ENCODE peak calls at places on chromosomes 13 and 19, in five cellular contexts. One of them, this sample, is unnamed.

GRCh38 chr19:11821474-11821873 is 7.4 kb downstream of the ZNF440 start:
- DNase-seq in ascending aorta: no peak
- DNase-seq in left lung: no peak
- DNase-seq in tibial nerve: no peak
- DNase-seq in right lobe of liver: no peak
- DNase-seq in this sample: no peak

GRCh38 chr13:109756778-109757177 is 29.6 kb downstream of the IRS2 start:
- DNase-seq in ascending aorta: no peak
- DNase-seq in left lung: no peak
- DNase-seq in tibial nerve: no peak
- DNase-seq in right lobe of liver: no peak
- DNase-seq in this sample: no peak

GRCh38 chr19:30811397-30812098 is 439.4 kb downstream of the ZNF536 start:
- DNase-seq in ascending aorta: no peak
- DNase-seq in left lung: no peak
- DNase-seq in tibial nerve: no peak
- DNase-seq in right lobe of liver: no peak
- DNase-seq in this sample: no peak

GRCh38 chr19:15426485-15427349 is 7.9 kb upstream of the AKAP8L start:
- DNase-seq in ascending aorta: no peak
- DNase-seq in left lung: no peak
- DNase-seq in tibial nerve: no peak
- DNase-seq in right lobe of liver: peak
- DNase-seq in this sample: peak

GRCh38 chr19:13057147-13057572 is 45.5 kb downstream of the LYL1 start:
- DNase-seq in ascending aorta: no peak
- DNase-seq in left lung: peak
- DNase-seq in tibial nerve: no peak
- DNase-seq in right lobe of liver: no peak
- DNase-seq in this sample: no peak

GRCh38 chr13:89361909-89362308 is 1690.7 kb downstream of the SLITRK5 start:
- DNase-seq in ascending aorta: no peak
- DNase-seq in left lung: no peak
- DNase-seq in tibial nerve: no peak
- DNase-seq in right lobe of liver: no peak
- DNase-seq in this sample: peak

GRCh38 chr19:6925801-6926751 is 38.7 kb downstream of the ADGRE1 start:
- DNase-seq in ascending aorta: no peak
- DNase-seq in left lung: no peak
- DNase-seq in tibial nerve: no peak
- DNase-seq in right lobe of liver: no peak
- DNase-seq in this sample: peak

GRCh38 chr13:70448820-70449219 is 340.6 kb upstream of the KLHL1 start:
- DNase-seq in ascending aorta: no peak
- DNase-seq in left lung: no peak
- DNase-seq in tibial nerve: no peak
- DNase-seq in right lobe of liver: no peak
- DNase-seq in this sample: no peak

GRCh38 chr19:6556480-6556879 is 25.7 kb downstream of the TNFSF9 start:
- DNase-seq in ascending aorta: no peak
- DNase-seq in left lung: no peak
- DNase-seq in tibial nerve: no peak
- DNase-seq in right lobe of liver: no peak
- DNase-seq in this sample: no peak

GRCh38 chr13:37109080-37109678 is 3.7 kb upstream of the CSNK1A1L start:
- DNase-seq in ascending aorta: no peak
- DNase-seq in left lung: no peak
- DNase-seq in tibial nerve: no peak
- DNase-seq in right lobe of liver: no peak
- DNase-seq in this sample: peak

GRCh38 chr19:45179063-45179847 is 671 bp downstream of the BLOC1S3 start:
- DNase-seq in ascending aorta: no peak
- DNase-seq in left lung: peak
- DNase-seq in tibial nerve: no peak
- DNase-seq in right lobe of liver: peak
- DNase-seq in this sample: peak

GRCh38 chr13:45015300-45015699 is 26.0 kb downstream of the GPALPP1 start:
- DNase-seq in ascending aorta: no peak
- DNase-seq in left lung: no peak
- DNase-seq in tibial nerve: no peak
- DNase-seq in right lobe of liver: no peak
- DNase-seq in this sample: peak

GRCh38 chr13:37107868-37108267 is 2.4 kb upstream of the CSNK1A1L start:
- DNase-seq in ascending aorta: no peak
- DNase-seq in left lung: no peak
- DNase-seq in tibial nerve: no peak
- DNase-seq in right lobe of liver: no peak
- DNase-seq in this sample: no peak

GRCh38 chr19:15091918-15092753 is 10.1 kb downstream of the OR1I1 start:
- DNase-seq in ascending aorta: no peak
- DNase-seq in left lung: no peak
- DNase-seq in tibial nerve: no peak
- DNase-seq in right lobe of liver: no peak
- DNase-seq in this sample: peak

GRCh38 chr19:46630806-46631205 is 5.2 kb downstream of the GNG8 start:
- DNase-seq in ascending aorta: no peak
- DNase-seq in left lung: no peak
- DNase-seq in tibial nerve: no peak
- DNase-seq in right lobe of liver: no peak
- DNase-seq in this sample: no peak

GRCh38 chr19:49058592-49058991 is 1.0 kb upstream of the CGB7 start:
- DNase-seq in ascending aorta: no peak
- DNase-seq in left lung: no peak
- DNase-seq in tibial nerve: no peak
- DNase-seq in right lobe of liver: no peak
- DNase-seq in this sample: peak

GRCh38 chr19:51691122-51692064 is 1.7 kb upstream of the SPACA6 start:
- DNase-seq in ascending aorta: no peak
- DNase-seq in left lung: no peak
- DNase-seq in tibial nerve: no peak
- DNase-seq in right lobe of liver: no peak
- DNase-seq in this sample: peak

GRCh38 chr13:43245374-43245964 is 222.1 kb downstream of the DNAJC15 start:
- DNase-seq in ascending aorta: no peak
- DNase-seq in left lung: no peak
- DNase-seq in tibial nerve: no peak
- DNase-seq in right lobe of liver: no peak
- DNase-seq in this sample: no peak

GRCh38 chr13:33676700-33677048 is 141.3 kb upstream of the RFC3 start:
- DNase-seq in ascending aorta: no peak
- DNase-seq in left lung: no peak
- DNase-seq in tibial nerve: no peak
- DNase-seq in right lobe of liver: peak
- DNase-seq in this sample: peak
- H3K27ac ChIP-seq in ascending aorta: no peak
- H3K27ac ChIP-seq in left lung: peak
- H3K27ac ChIP-seq in tibial nerve: no peak
- H3K27ac ChIP-seq in right lobe of liver: peak
- H3K27ac ChIP-seq in this sample: no peak

GRCh38 chr13:24652346-24652745 is 27.9 kb upstream of the ATP12A start:
- DNase-seq in ascending aorta: no peak
- DNase-seq in left lung: no peak
- DNase-seq in tibial nerve: no peak
- DNase-seq in right lobe of liver: no peak
- DNase-seq in this sample: no peak
- H3K27ac ChIP-seq in ascending aorta: no peak
- H3K27ac ChIP-seq in left lung: no peak
- H3K27ac ChIP-seq in tibial nerve: no peak
- H3K27ac ChIP-seq in right lobe of liver: no peak
- H3K27ac ChIP-seq in this sample: no peak

GRCh38 chr13:99086869-99087129 is 108.9 kb upstream of the DOCK9 start:
- DNase-seq in ascending aorta: no peak
- DNase-seq in left lung: peak
- DNase-seq in tibial nerve: no peak
- DNase-seq in right lobe of liver: peak
- DNase-seq in this sample: peak

GRCh38 chr13:99085139-99085845 is 107.4 kb upstream of the DOCK9 start:
- DNase-seq in ascending aorta: no peak
- DNase-seq in left lung: no peak
- DNase-seq in tibial nerve: no peak
- DNase-seq in right lobe of liver: no peak
- DNase-seq in this sample: no peak

GRCh38 chr13:99085846-99086148 is 107.9 kb upstream of the DOCK9 start:
- DNase-seq in ascending aorta: no peak
- DNase-seq in left lung: no peak
- DNase-seq in tibial nerve: no peak
- DNase-seq in right lobe of liver: no peak
- DNase-seq in this sample: no peak

GRCh38 chr13:99087130-99087953 is 109.5 kb upstream of the DOCK9 start:
- DNase-seq in ascending aorta: peak
- DNase-seq in left lung: peak
- DNase-seq in tibial nerve: peak
- DNase-seq in right lobe of liver: peak
- DNase-seq in this sample: peak

GRCh38 chr13:99086149-99086868 is 108.4 kb upstream of the DOCK9 start:
- DNase-seq in ascending aorta: no peak
- DNase-seq in left lung: peak
- DNase-seq in tibial nerve: no peak
- DNase-seq in right lobe of liver: peak
- DNase-seq in this sample: peak
- H3K27ac ChIP-seq in ascending aorta: peak
- H3K27ac ChIP-seq in left lung: peak
- H3K27ac ChIP-seq in tibial nerve: peak
- H3K27ac ChIP-seq in right lobe of liver: peak
- H3K27ac ChIP-seq in this sample: no peak

DNA sequence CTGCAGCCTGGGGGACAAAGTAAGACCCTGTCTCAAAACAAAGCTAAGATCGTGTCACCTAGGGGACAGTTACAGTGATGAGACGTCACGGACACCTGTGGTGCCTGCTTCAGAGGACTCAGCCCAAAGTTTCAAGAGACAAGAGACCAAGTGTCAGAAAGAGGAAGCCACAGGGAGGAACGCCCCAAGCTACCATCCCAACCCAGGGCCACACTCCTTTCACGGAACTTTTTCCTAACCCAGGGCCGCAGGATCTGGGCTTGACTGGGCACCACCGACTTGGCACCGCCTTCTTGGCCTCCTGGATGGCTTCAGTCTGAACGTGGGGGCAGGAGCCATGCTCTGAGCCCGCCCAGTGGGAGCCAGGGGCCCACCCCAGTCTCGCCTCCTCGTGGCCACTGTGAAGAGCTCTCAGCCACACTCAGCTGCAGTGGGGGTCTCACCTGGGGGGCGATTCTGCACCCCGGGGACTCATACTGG is 8.5 kb downstream of the MOB3A start:
- DNase-seq in ascending aorta: no peak
- DNase-seq in left lung: no peak
- DNase-seq in tibial nerve: no peak
- DNase-seq in right lobe of liver: no peak
- DNase-seq in this sample: no peak
- H3K27ac ChIP-seq in ascending aorta: no peak
- H3K27ac ChIP-seq in left lung: peak
- H3K27ac ChIP-seq in tibial nerve: no peak
- H3K27ac ChIP-seq in right lobe of liver: peak
- H3K27ac ChIP-seq in this sample: no peak

GRCh38 chr19:575527-576506 is 3.4 kb downstream of the BSG start:
- DNase-seq in ascending aorta: no peak
- DNase-seq in left lung: peak
- DNase-seq in tibial nerve: no peak
- DNase-seq in right lobe of liver: no peak
- DNase-seq in this sample: no peak

GRCh38 chr19:572891-573825 is 762 bp downstream of the BSG start:
- DNase-seq in ascending aorta: no peak
- DNase-seq in left lung: peak
- DNase-seq in tibial nerve: no peak
- DNase-seq in right lobe of liver: peak
- DNase-seq in this sample: peak

GRCh38 chr19:576768-577438 is 4.5 kb downstream of the BSG start:
- DNase-seq in ascending aorta: no peak
- DNase-seq in left lung: peak
- DNase-seq in tibial nerve: no peak
- DNase-seq in right lobe of liver: no peak
- DNase-seq in this sample: no peak

GRCh38 chr19:572140-572890 is at the start of gene BSG:
- DNase-seq in ascending aorta: peak
- DNase-seq in left lung: peak
- DNase-seq in tibial nerve: peak
- DNase-seq in right lobe of liver: peak
- DNase-seq in this sample: peak

DNA sequence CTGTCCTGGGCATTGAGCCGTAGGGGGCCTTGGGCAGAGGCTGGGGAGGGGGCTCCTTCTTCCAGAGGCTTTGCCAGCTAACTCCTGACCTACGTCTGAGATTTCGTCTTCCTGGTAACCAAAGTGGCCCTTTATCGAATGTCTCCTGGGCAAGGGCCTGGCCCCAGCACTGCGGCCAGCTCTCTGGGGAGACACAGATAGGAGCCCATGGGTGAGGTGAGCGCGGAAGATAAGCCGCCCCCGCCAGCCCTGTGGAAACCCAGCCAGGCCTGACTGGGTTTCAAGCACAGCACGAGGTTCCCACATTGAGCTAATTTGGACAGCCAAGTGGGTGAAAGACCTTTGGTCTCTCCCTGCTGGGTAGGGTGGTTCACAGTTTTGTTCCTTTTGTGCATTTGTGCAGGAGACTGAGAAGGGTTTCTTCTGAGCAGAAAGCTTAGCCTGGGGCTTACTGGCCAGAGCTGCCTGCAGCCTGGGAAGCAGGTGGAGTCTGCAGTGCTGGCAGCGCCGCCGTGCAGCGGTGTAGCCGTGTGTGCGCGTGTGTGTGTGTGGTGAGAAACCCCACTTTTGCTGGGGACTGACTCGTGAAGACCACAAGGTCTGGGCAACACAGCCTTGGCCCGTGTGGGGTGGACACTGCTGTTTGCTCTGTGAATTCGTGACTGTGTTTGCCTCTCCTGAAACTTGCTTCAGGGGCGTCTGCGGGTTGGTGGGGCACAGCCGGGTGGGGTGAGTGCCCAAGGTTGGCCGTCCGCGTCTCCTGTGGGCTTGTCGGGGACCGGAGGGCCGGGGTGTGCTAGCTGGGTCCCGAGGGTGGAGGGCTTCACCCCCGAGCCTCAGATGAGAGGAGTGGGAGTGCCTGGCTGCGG is 2.5 kb downstream of the BSG start:
- DNase-seq in ascending aorta: no peak
- DNase-seq in left lung: peak
- DNase-seq in tibial nerve: no peak
- DNase-seq in right lobe of liver: peak
- DNase-seq in this sample: no peak
- H3K27ac ChIP-seq in ascending aorta: no peak
- H3K27ac ChIP-seq in left lung: no peak
- H3K27ac ChIP-seq in tibial nerve: no peak
- H3K27ac ChIP-seq in right lobe of liver: no peak
- H3K27ac ChIP-seq in this sample: peak

GRCh38 chr19:2168619-2169424 is 5.1 kb downstream of the DOT1L start:
- DNase-seq in ascending aorta: peak
- DNase-seq in left lung: peak
- DNase-seq in tibial nerve: peak
- DNase-seq in right lobe of liver: peak
- DNase-seq in this sample: no peak
- H3K27ac ChIP-seq in ascending aorta: peak
- H3K27ac ChIP-seq in left lung: peak
- H3K27ac ChIP-seq in tibial nerve: peak
- H3K27ac ChIP-seq in right lobe of liver: peak
- H3K27ac ChIP-seq in this sample: peak